ENCODE peak calls at places on chromosome 18, in four cellular contexts. U, L, Q and K are unnamed samples.

GRCh38 chr18:10234281-10234680 is 220.2 kb upstream of the APCDD1 start:
- DNase-seq in U (peak; percentile 28), L (no peak), Q (peak; percentile 74), K (no peak)

GRCh38 chr18:63220903-63221302 is 98.7 kb downstream of the BCL2 start:
- DNase-seq in U (no peak), L (no peak), Q (no peak), K (no peak)

GRCh38 chr18:3594760-3595241 is 144.8 kb downstream of the TGIF1 start:
- DNase-seq in U (peak; percentile 64), L (no peak), Q (peak; percentile 66), K (peak; percentile 73)

GRCh38 chr18:24656044-24656443 is 195.6 kb downstream of the HRH4 start:
- DNase-seq in U (no peak), L (no peak), Q (peak; percentile 10), K (no peak)

GRCh38 chr18:6413554-6414117 is 1.1 kb downstream of the L3MBTL4 start:
- DNase-seq in U (no peak), L (no peak), Q (no peak), K (no peak)

GRCh38 chr18:3177902-3178687 is 41.7 kb downstream of the MYOM1 start:
- DNase-seq in U (peak; percentile 29), L (no peak), Q (no peak), K (no peak)

GRCh38 chr18:51630706-51631105 is 433.2 kb upstream of the MEX3C start:
- DNase-seq in U (no peak), L (no peak), Q (no peak), K (no peak)

GRCh38 chr18:37270046-37270665 is 295.4 kb downstream of the CELF4 start:
- DNase-seq in U (peak; percentile 49), L (peak; percentile 38), Q (peak; percentile 79), K (peak; percentile 68)

GRCh38 chr18:54607213-54607934 is 16.3 kb downstream of the DYNAP start:
- DNase-seq in U (peak; percentile 53), L (peak; percentile 27), Q (peak; percentile 19), K (no peak)

GRCh38 chr18:49619792-49620191 is 57.9 kb downstream of the LIPG start:
- DNase-seq in U (no peak), L (no peak), Q (peak; percentile 71), K (no peak)

GRCh38 chr18:41940506-41941215 is 14.4 kb upstream of the PIK3C3 start:
- DNase-seq in U (peak; percentile 98), L (no peak), Q (peak; percentile 86), K (no peak)

GRCh38 chr18:55161966-55162365 is 202.7 kb upstream of the CCDC68 start:
- DNase-seq in U (peak; percentile 47), L (no peak), Q (no peak), K (no peak)

GRCh38 chr18:61199131-61199903 is 133.9 kb upstream of the CDH20 start:
- DNase-seq in U (peak; percentile 79), L (no peak), Q (peak; percentile 42), K (no peak)

GRCh38 chr18:79855147-79855910 is 57.6 kb downstream of the KCNG2 start:
- DNase-seq in U (no peak), L (no peak), Q (no peak), K (peak; percentile 22)

GRCh38 chr18:70195852-70196434 is 9.5 kb downstream of the RTTN start:
- DNase-seq in U (peak; percentile 41), L (peak; percentile 57), Q (peak; percentile 80), K (peak; percentile 11)

DNA sequence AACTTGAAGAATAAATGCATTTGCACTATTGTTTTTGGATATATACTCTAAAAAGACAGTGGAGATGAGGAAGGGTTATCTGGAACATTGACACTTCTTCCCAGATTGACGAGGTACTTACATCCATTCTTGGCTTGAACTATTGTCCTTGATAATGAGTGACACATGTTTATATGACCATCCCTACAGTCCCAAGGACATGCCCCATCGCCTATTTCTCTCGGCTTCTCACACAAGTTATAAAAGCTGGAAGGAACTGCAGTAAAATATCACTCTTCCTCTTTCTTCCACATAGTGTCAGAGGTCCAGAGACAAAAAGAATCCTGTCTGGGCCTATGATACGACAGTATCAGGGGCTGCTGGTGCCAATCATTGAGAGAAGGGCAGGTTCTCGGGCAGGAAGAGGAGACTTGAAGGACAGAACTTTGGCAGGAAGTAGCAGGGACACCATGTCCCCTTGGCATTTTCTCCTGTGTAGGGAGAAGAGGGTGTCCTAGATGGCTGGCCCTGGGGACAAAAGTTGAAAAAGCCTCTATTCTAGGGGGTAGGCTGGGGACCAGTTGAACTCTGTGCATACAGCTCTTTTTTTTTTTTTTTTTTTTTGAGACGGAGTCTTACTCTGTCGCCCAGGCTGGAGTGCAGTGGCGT is 5.8 kb upstream of the CABLES1 start:
- DNase-seq in U (no peak), L (no peak), Q (no peak), K (no peak)
- H3K4me3 ChIP-seq in U (no peak overlapping the region), L (no peak overlapping the region), Q (no peak overlapping the region), K (no peak overlapping the region)

GRCh38 chr18:45687617-45688016 is 36.4 kb upstream of the SLC14A1 start:
- DNase-seq in U (no peak), L (no peak), Q (peak; percentile 9), K (peak; percentile 87)
- H3K4me2 ChIP-seq in U (no peak overlapping the region), L (no peak overlapping the region), Q (no peak overlapping the region), K (peak overlapping the region; percentile 83)

GRCh38 chr18:11407900-11408299 is 201.5 kb upstream of the SLC35G4 start:
- DNase-seq in U (peak; percentile 34), L (no peak), Q (peak; percentile 67), K (no peak)
- H3K27ac ChIP-seq in U (no peak overlapping the region), L (no peak overlapping the region), Q (no peak overlapping the region), K (no peak overlapping the region)

GRCh38 chr18:11689972-11690570 is 1.0 kb downstream of the GNAL start:
- DNase-seq in U (peak; percentile 13), L (no peak), Q (peak; percentile 20), K (no peak)

GRCh38 chr18:11689031-11689971 is at the start of gene GNAL:
- DNase-seq in U (peak; percentile 90), L (peak; percentile 60), Q (peak; percentile 84), K (no peak)
- H3K4me3 ChIP-seq in U (peak within 1 kb of the TSS; percentile 2), L (peak within 1 kb of the TSS; percentile 2), Q (peak within 1 kb of the TSS; percentile 65), K (no peak within 1 kb of the TSS)

DNA sequence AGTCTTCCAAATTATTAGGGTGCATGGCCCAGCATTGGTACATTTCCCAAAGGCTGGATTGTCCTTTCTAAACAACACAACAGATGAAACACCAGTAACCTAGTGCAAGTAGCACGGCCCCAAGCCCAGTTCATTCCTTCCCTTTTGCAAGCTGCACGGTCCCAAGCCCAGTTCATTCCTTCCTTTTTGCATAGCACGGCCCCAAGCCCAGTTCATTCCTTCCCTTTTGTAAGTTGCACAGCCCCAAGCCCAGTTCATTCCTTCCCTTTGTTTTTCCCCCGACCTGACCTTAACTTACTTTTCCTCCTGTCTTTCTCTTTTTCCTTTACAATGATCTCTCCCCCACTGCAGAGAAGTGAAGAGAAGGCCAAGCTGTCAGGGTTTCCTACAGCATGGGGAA is 60.9 kb downstream of the C18orf63 start:
- DNase-seq in U (no peak), L (no peak), Q (no peak), K (no peak)
- H3K4me2 ChIP-seq in U (no peak overlapping the region), L (no peak overlapping the region), Q (no peak overlapping the region), K (no peak overlapping the region)

DNA sequence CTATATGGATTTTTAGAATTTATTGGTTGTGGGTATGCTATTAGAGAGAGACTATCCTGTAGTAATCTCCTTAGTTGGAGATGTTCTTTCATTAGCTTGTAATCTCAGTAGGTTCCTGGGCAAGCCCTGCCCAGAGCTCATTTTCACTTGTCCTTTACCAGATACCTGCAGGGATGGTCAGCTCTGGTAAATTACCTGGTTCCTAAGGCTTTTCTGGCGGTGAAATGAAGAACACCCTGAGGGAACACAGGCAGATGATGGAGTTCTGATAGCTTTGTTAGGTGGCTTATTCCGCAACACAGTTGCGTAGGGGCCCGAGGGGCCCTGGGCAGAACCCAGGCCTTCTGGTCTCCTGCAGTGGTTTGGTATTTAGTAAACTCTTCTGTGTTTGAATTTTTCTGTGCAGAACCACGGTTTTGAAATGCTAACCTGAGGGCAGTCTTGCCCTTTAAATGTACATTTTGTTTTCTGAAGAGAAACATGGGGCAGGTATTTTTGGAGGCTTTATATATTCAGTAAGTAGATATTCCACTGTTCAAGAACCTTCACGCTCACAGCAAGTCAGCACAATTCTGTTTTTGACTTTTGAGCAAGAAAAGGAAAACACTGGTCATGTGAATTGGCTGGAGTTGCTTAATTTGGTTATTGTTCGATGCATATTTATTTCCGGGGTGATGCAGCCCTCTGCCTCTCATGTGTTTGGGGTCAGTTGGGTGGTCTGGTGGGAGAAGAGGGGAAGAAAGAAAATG is 22.4 kb downstream of the ZNF532 start:
- DNase-seq in U (no peak), L (no peak), Q (no peak), K (no peak)
- H3K27ac ChIP-seq in U (peak overlapping the region; percentile 76), L (peak overlapping the region; percentile 43), Q (no peak overlapping the region), K (no peak overlapping the region)

DNA sequence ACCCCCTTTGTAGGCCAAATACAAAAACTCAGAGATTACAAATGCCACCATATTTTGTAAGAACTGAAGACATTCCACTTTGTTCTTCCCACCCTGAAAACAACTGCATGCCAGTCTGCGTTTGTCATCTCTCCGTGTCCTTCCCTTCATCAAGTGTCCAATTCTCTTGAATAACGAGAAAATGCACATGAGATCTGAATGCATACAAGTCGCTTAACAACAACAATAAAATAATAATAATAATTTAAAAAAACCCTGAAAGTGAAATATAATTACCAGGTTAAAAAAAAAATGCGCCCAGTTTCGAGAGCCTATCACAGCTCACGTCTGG is 2.0 kb upstream of the SETBP1 start:
- DNase-seq in U (no peak), L (no peak), Q (no peak), K (no peak)
- H3K4me3 ChIP-seq in U (no peak overlapping the region), L (no peak overlapping the region), Q (peak overlapping the region; percentile 91), K (peak overlapping the region; percentile 66)